ENCODE peak calls at places on chromosomes 7 and 10, in five cellular contexts. V is activated T-cell treated with anti-CD3 and anti-CD28 coated beads for 1 hour; E is PC-9; K is stimulated activated CD8-positive, alpha-beta memory T cell treated with anti-CD3 and anti-CD28 coated beads, Interleukin-12 subunit alpha, Interleukin-12 subunit beta, amount 100 ng/mL, for 4 hours; J is naive B cell. G is an unnamed sample.

GRCh38 chr10:118967160-118967559 is 62.4 kb upstream of the NANOS1 start:
- DNase-seq in J (no peak), V (no peak), K (no peak), E (no peak), G (no peak)

GRCh38 chr10:83983578-83984255 is 155.6 kb upstream of the GHITM start:
- DNase-seq in V (no peak), E (no peak), J (no peak), K (no peak), G (no peak)

GRCh38 chr10:34372509-34372908 is 442.6 kb downstream of the PARD3 start:
- DNase-seq in V (no peak), J (no peak), K (no peak), E (no peak), G (no peak)

GRCh38 chr7:30254717-30255095 is 29.7 kb upstream of the ZNRF2 start:
- DNase-seq in V (no peak), J (no peak), E (no peak), K (no peak), G (peak)

GRCh38 chr10:102068216-102068615 is 3.1 kb downstream of the HPS6 start:
- DNase-seq in E (no peak), V (no peak), K (no peak), J (no peak), G (peak)

GRCh38 chr7:27277628-27278027 is 35.0 kb downstream of the EVX1 start:
- DNase-seq in J (no peak), K (no peak), V (no peak), E (peak), G (peak)

GRCh38 chr7:131157530-131158243 is 170.0 kb upstream of the MKLN1 start:
- DNase-seq in V (no peak), E (no peak), J (no peak), K (no peak), G (no peak)

GRCh38 chr10:118405933-118406332 is 63.8 kb upstream of the FAM204A start:
- DNase-seq in K (no peak), E (no peak), V (no peak), J (no peak), G (no peak)

GRCh38 chr10:26242752-26243151 is 26.2 kb downstream of the GAD2 start:
- DNase-seq in J (no peak), V (no peak), K (no peak), E (no peak), G (no peak)

GRCh38 chr7:90262438-90262837 is 17.5 kb downstream of the CFAP69 start:
- DNase-seq in J (no peak), V (no peak), K (no peak), E (no peak), G (no peak)

GRCh38 chr10:125205431-125205830 is 45.1 kb upstream of the CTBP2 start:
- DNase-seq in K (no peak), V (no peak), E (no peak), J (no peak), G (no peak)

GRCh38 chr7:98733036-98733435 is 116.0 kb downstream of the NPTX2 start:
- DNase-seq in K (no peak), J (peak), E (no peak), V (no peak), G (peak)

GRCh38 chr10:108662975-108663374 is 1260.3 kb downstream of the XPNPEP1 start:
- DNase-seq in V (no peak), E (no peak), J (no peak), K (no peak), G (no peak)

GRCh38 chr7:86976958-86977357 is 82.5 kb downstream of the ELAPOR2 start:
- DNase-seq in E (no peak), K (no peak), J (no peak), V (no peak), G (no peak)

GRCh38 chr7:151137841-151138540 is 29.5 kb downstream of the GBX1 start:
- DNase-seq in E (no peak), V (no peak), K (no peak), J (no peak), G (no peak)

GRCh38 chr10:101536800-101537199 is 51.3 kb downstream of the POLL start:
- DNase-seq in K (no peak), J (peak), V (no peak), E (no peak), G (no peak)

GRCh38 chr10:28897617-28898464 is 220.5 kb downstream of the BAMBI start:
- DNase-seq in K (no peak), V (no peak), E (no peak), J (no peak), G (no peak)

GRCh38 chr10:4006848-4007247 is 221.8 kb upstream of the KLF6 start:
- DNase-seq in E (no peak), K (no peak), V (no peak), J (no peak), G (no peak)

GRCh38 chr7:155369-156000 is 36.9 kb upstream of the FAM20C start:
- DNase-seq in K (no peak), V (no peak), J (no peak), E (no peak), G (no peak)

GRCh38 chr7:47389171-47389922 is 192.6 kb downstream of the TNS3 start:
- DNase-seq in J (no peak), K (no peak), E (no peak), V (no peak), G (no peak)

GRCh38 chr7:37195388-37195787 is 253.3 kb downstream of the ELMO1 start:
- DNase-seq in V (no peak), E (no peak), K (no peak), J (no peak), G (no peak)

GRCh38 chr7:123367508-123368122 is 166.8 kb downstream of the IQUB start:
- DNase-seq in J (no peak), V (no peak), E (no peak), K (no peak), G (peak)

GRCh38 chr10:105827133-105827532 is 1186.0 kb downstream of the SORCS3 start:
- DNase-seq in V (no peak), K (no peak), E (no peak), J (no peak), G (no peak)

GRCh38 chr7:127413326-127413725 is 20.8 kb upstream of the ZNF800 start:
- DNase-seq in E (no peak), J (peak), K (no peak), V (no peak), G (no peak)

GRCh38 chr10:108544500-108545120 is 1378.7 kb downstream of the XPNPEP1 start:
- DNase-seq in K (no peak), V (no peak), J (peak), E (no peak), G (peak)

GRCh38 chr10:17129711-17130110 is at the start of gene CUBN:
- DNase-seq in K (no peak), E (no peak), V (no peak), J (no peak), G (no peak)

GRCh38 chr7:47354831-47355541 is 226.9 kb downstream of the TNS3 start:
- DNase-seq in E (no peak), K (no peak), V (no peak), J (no peak), G (no peak)

G was measured in Calu3.